ENCODE peak calls at places on chromosomes 2 and 18, in ten cellular contexts. N, V, F, D, X, A, Y, I, S and H are unnamed samples.

GRCh38 chr18:67513285-67513684 is 3.2 kb downstream of the DSEL start:
- DNase-seq in N (peak; percentile 39), V (no peak), F (no peak), D (no peak), X (no peak), A (no peak), Y (no peak), I (no peak), S (peak; percentile 54), H (no peak)

GRCh38 chr2:100246163-100247145 is 75.8 kb downstream of the LONRF2 start:
- DNase-seq in N (no peak), V (no peak), F (peak; percentile 32), D (no peak), X (peak; percentile 86), A (peak; percentile 10), Y (no peak), I (no peak), S (peak; percentile 12), H (no peak)

GRCh38 chr2:111944536-111945210 is 46.3 kb downstream of the MERTK start:
- DNase-seq in N (no peak), V (no peak), F (no peak), D (no peak), X (no peak), A (no peak), Y (no peak), I (no peak), S (no peak), H (no peak)

GRCh38 chr18:33483908-33484307 is 43.4 kb upstream of the CCDC178 start:
- DNase-seq in N (no peak), V (no peak), F (no peak), D (no peak), X (no peak), A (no peak), Y (no peak), I (no peak), S (no peak), H (no peak)

GRCh38 chr2:150619607-150620330 is 132.3 kb upstream of the RND3 start:
- DNase-seq in N (peak; percentile 62), V (no peak), F (peak; percentile 56), D (no peak), X (no peak), A (peak; percentile 85), Y (no peak), I (no peak), S (peak; percentile 88), H (peak; percentile 62)

GRCh38 chr2:150013011-150013410 is 425.4 kb upstream of the MMADHC start:
- DNase-seq in N (peak; percentile 76), V (no peak), F (no peak), D (no peak), X (peak; percentile 51), A (no peak), Y (no peak), I (no peak), S (peak; percentile 33), H (no peak)

GRCh38 chr2:105800036-105800755 is 55.5 kb downstream of the NCK2 start:
- DNase-seq in N (peak; percentile 71), V (no peak), F (peak; percentile 26), D (no peak), X (no peak), A (no peak), Y (no peak), I (no peak), S (peak; percentile 72), H (no peak)

GRCh38 chr2:167592441-167592840 is 655.0 kb downstream of the STK39 start:
- DNase-seq in N (no peak), V (peak; percentile 4), F (no peak), D (no peak), X (no peak), A (no peak), Y (no peak), I (no peak), S (no peak), H (no peak)

GRCh38 chr2:216500572-216500971 is 1.9 kb downstream of the RPL37A start:
- DNase-seq in N (no peak), V (no peak), F (no peak), D (no peak), X (no peak), A (no peak), Y (no peak), I (no peak), S (no peak), H (no peak)